ENCODE peak calls at places on chromosomes 13 and 19, in five cellular contexts. E is fibroblast of the aortic adventitia, H is body of pancreas, L is adrenal gland, K is foreskin fibroblast. W is an unnamed sample.

GRCh38 chr13:41463823-41464602 is 6.7 kb downstream of the RGCC start:
- DNase-seq in E (no peak), H (no peak), L (no peak), K (no peak), W (no peak)

GRCh38 chr13:49409008-49409407 is 34.9 kb downstream of the CAB39L start:
- DNase-seq in E (no peak), H (no peak), L (no peak), K (no peak), W (no peak)

GRCh38 chr13:100879255-100879654 is 204.7 kb upstream of the TMTC4 start:
- DNase-seq in E (no peak), H (no peak), L (no peak), K (no peak), W (no peak)

GRCh38 chr19:9523885-9524474 is 14.5 kb downstream of the ZNF426 start:
- DNase-seq in E (no peak), H (no peak), L (no peak), K (no peak), W (peak)

GRCh38 chr13:51585696-51586095 is 1.4 kb downstream of the WDFY2 start:
- DNase-seq in E (peak), H (no peak), L (no peak), K (peak), W (peak)

GRCh38 chr13:114288157-114288591 is 6.8 kb downstream of the UPF3A start:
- DNase-seq in E (no peak), H (no peak), L (no peak), K (no peak), W (no peak)

GRCh38 chr19:49407079-49407478 is 16.2 kb downstream of the PTH2 start:
- DNase-seq in E (no peak), H (no peak), L (no peak), K (no peak), W (no peak)

GRCh38 chr19:31705656-31706055 is 356.4 kb upstream of the TSHZ3 start:
- DNase-seq in E (no peak), H (no peak), L (no peak), K (no peak), W (no peak)

GRCh38 chr13:93932901-93933300 is 546.6 kb downstream of the DCT start:
- DNase-seq in E (no peak), H (no peak), L (no peak), K (no peak), W (no peak)

GRCh38 chr13:110456550-110456949 is 105.0 kb downstream of the RAB20 start:
- DNase-seq in E (no peak), H (no peak), L (no peak), K (no peak), W (no peak)
- H3K4me3 ChIP-seq in E (no peak), H (no peak), L (no peak), K (no peak), W (no peak)

GRCh38 chr19:860481-861098 is 1.1 kb downstream of the CFD start:
- DNase-seq in E (peak), H (peak), L (no peak), K (peak), W (peak)
- TF ChIP-seq CTCF in E (peak), H (no peak), L (no peak), K (no peak), W (peak)

DNA sequence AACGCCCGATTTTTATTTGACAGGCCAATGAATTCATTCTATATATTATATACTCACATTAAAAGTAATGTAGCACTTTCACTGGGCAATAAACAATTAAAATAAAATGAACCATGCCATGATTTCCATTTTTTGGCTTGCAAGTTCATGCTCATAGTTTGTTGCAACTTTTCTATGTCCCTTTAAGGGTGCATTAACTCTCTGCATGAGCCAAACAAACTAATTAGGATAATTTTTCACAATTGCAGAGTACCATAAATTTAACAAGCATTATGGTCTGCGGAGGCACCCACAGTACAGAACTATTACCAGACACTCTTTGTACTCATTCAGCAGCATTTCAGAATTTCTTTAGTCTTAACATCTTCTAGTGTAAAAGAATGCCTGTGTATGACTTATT is 1.4 kb downstream of the LHFPL6 start:
- DNase-seq in E (no peak), H (no peak), L (no peak), K (no peak), W (no peak)
- H3K4me3 ChIP-seq in E (peak), H (no peak), L (no peak), K (peak), W (peak)

DNA sequence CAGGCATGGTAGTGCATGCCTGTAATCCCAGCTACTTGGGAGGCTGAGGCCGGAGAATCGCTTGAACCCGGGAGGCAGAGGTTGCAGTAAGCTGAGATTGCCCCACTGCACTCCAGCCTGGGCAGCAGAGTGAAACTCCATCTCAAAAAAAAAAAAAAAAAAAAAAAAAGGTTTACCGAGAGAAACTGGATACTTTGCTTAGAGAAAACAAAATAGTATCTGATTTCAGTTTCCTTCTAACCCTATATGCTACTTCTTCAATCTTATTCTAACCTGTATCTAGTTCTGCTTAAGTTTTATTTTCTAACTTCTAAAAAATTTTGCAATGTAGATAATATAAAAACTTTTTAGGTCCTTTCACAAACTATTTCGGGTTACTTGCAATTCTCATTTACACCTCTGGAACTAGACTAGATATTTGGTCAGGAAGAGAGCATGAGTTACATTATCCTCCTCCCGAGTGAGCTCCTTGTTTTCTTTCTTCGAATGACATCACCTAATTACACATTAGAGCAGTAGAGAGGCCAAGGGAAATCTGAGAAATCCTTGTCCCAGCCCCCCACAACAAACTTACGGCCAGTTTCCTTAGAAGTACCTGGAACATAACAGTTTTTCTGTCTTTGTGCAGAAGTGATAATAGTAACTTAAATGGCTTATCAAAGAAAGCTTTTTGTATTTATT is 128.9 kb downstream of the B3GLCT start:
- DNase-seq in E (peak), H (no peak), L (no peak), K (no peak), W (peak)
- TF ChIP-seq CTCF in E (no peak), H (no peak), L (no peak), K (no peak), W (no peak)

GRCh38 chr13:113122571-113123225 is at the start of gene F10:
- DNase-seq in E (peak), H (peak), L (peak), K (peak), W (peak)
- H3K4me3 ChIP-seq in E (peak), H (no peak), L (no peak), K (peak), W (peak)

GRCh38 chr13:21034602-21035190 is 26.7 kb downstream of the LATS2 start:
- DNase-seq in E (peak), H (peak), L (peak), K (no peak), W (peak)
- TF ChIP-seq CTCF in E (peak), H (no peak), L (no peak), K (no peak), W (peak)

GRCh38 chr19:41363371-41363752 is 587 bp downstream of the B9D2 start:
- DNase-seq in E (no peak), H (no peak), L (no peak), K (no peak), W (no peak)
- H3K4me3 ChIP-seq in E (peak), H (no peak), L (no peak), K (peak), W (peak)

DNA sequence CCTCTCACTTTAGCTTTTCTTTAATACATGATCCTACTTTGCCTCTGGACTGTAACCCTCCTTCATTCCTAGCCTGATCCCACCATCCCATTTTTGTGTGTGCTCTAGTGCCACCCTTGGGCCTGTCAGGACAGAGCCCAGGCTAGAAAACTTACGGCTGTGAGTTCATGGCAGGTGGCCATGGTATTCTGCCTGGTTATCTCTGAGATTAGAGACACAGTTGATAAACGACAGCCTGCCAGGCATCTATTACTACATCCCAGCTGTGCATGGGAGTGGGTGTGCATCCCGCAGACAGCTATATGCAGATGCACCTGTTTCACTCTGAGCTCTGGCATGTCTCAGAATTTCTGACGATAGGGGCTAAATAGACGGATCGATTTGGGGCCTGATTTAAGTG is 110.9 kb downstream of the HS6ST3 start:
- DNase-seq in E (no peak), H (no peak), L (peak), K (no peak), W (no peak)
- TF ChIP-seq CTCF in E (no peak), H (no peak), L (peak), K (no peak), W (no peak)

DNA sequence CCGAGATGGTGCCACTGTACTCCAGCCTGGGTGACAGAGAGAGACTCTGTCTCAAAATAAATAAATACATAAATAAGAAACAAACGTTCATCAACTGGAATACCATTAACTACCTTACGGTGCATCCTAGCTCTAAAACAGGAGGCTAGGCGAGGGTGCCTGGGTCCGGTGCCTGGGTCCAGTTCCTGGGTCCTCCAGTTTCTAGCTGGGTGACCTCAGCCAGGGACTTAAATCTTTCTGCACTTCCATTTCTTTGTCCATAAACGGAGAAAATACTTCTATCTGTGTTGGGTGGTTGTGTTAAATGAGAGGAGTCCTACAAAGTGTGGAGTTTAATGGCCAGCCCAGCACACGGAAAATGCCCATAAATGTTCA is 34.0 kb downstream of the RFX2 start:
- DNase-seq in E (no peak), H (no peak), L (peak), K (no peak), W (no peak)
- H3K4me3 ChIP-seq in E (no peak), H (no peak), L (no peak), K (peak), W (no peak)

GRCh38 chr19:34677386-34678084 is at the start of gene ZNF302:
- DNase-seq in E (peak), H (peak), L (peak), K (peak), W (peak)
- TF ChIP-seq CTCF in E (no peak), H (no peak), L (no peak), K (no peak), W (no peak)